ENCODE peak calls at places on chromosomes 11 and 22, in nine cellular contexts. J, Q, Z, L, K, P, Y, D and B are unnamed samples.

GRCh38 chr11:128235958-128236357 is 351.4 kb downstream of the ETS1 start:
- DNase-seq in J (no peak), Q (no peak), Z (no peak), L (peak), K (no peak), P (no peak), Y (no peak), D (no peak), B (no peak)

GRCh38 chr11:110955797-110956196 is 243.6 kb upstream of the ARHGAP20 start:
- DNase-seq in J (no peak), Q (no peak), Z (no peak), L (no peak), K (no peak), P (no peak), Y (no peak), D (no peak), B (no peak)

GRCh38 chr11:60912223-60912850 is 1.6 kb upstream of the TMEM109 start:
- DNase-seq in J (no peak), Q (no peak), Z (no peak), L (no peak), K (no peak), P (no peak), Y (no peak), D (no peak), B (no peak)

GRCh38 chr11:62856333-62856910 is 17.0 kb upstream of the WDR74 start:
- DNase-seq in J (no peak), Q (no peak), Z (peak), L (no peak), K (no peak), P (no peak), Y (no peak), D (no peak), B (no peak)

GRCh38 chr11:36389006-36389405 is 92.9 kb downstream of the PRR5L start:
- DNase-seq in J (no peak), Q (no peak), Z (no peak), L (no peak), K (no peak), P (no peak), Y (no peak), D (no peak), B (no peak)

GRCh38 chr11:97908354-97908753 is 1112.4 kb upstream of the CNTN5 start:
- DNase-seq in J (no peak), Q (no peak), Z (no peak), L (no peak), K (no peak), P (no peak), Y (no peak), D (no peak), B (no peak)

GRCh38 chr11:66069715-66070603 is at the start of gene PACS1:
- DNase-seq in J (peak), Q (peak), Z (peak), L (peak), K (peak), P (peak), Y (peak), D (peak), B (no peak)

GRCh38 chr11:24556693-24557092 is 59.8 kb downstream of the LUZP2 start:
- DNase-seq in J (no peak), Q (no peak), Z (no peak), L (no peak), K (no peak), P (no peak), Y (no peak), D (no peak), B (no peak)

GRCh38 chr11:10366568-10367331 is 61.9 kb downstream of the ADM start:
- DNase-seq in J (peak), Q (peak), Z (peak), L (peak), K (peak), P (peak), Y (peak), D (peak), B (peak)

GRCh38 chr11:8674859-8675258 is 7.6 kb downstream of the TRIM66 start:
- DNase-seq in J (no peak), Q (no peak), Z (no peak), L (no peak), K (no peak), P (no peak), Y (no peak), D (no peak), B (no peak)

GRCh38 chr22:34878996-34879395 is 187.0 kb upstream of the ISX start:
- DNase-seq in J (no peak), Q (no peak), Z (no peak), L (no peak), K (no peak), P (no peak), Y (no peak), D (no peak), B (no peak)

GRCh38 chr11:11916981-11917399 is 75.2 kb downstream of the USP47 start:
- DNase-seq in J (no peak), Q (no peak), Z (no peak), L (no peak), K (no peak), P (no peak), Y (no peak), D (no peak), B (no peak)

GRCh38 chr11:77065878-77066228 is 918 bp upstream of the CAPN5 start:
- DNase-seq in J (peak), Q (no peak), Z (no peak), L (no peak), K (peak), P (no peak), Y (no peak), D (no peak), B (no peak)

GRCh38 chr22:26470807-26471206 is 12.8 kb downstream of the HPS4 start:
- DNase-seq in J (no peak), Q (no peak), Z (no peak), L (no peak), K (no peak), P (no peak), Y (no peak), D (no peak), B (no peak)

GRCh38 chr11:8062781-8063257 is 18.2 kb upstream of the TUB start:
- DNase-seq in J (peak), Q (no peak), Z (peak), L (no peak), K (no peak), P (no peak), Y (peak), D (peak), B (no peak)

GRCh38 chr22:46055176-46055850 is 78.4 kb upstream of the WNT7B start:
- DNase-seq in J (peak), Q (no peak), Z (peak), L (peak), K (peak), P (no peak), Y (peak), D (no peak), B (no peak)

GRCh38 chr22:23849009-23850006 is 8.4 kb upstream of the SLC2A11 start:
- DNase-seq in J (peak), Q (peak), Z (peak), L (peak), K (peak), P (peak), Y (peak), D (peak), B (peak)

GRCh38 chr11:114683007-114683406 is 4.7 kb downstream of the NXPE2 start:
- DNase-seq in J (no peak), Q (no peak), Z (no peak), L (no peak), K (no peak), P (no peak), Y (no peak), D (no peak), B (no peak)

GRCh38 chr11:43997022-43997665 is 50.6 kb upstream of the ACCSL start:
- DNase-seq in J (no peak), Q (no peak), Z (peak), L (no peak), K (no peak), P (no peak), Y (no peak), D (no peak), B (no peak)

GRCh38 chr11:120801801-120802689 is 221.9 kb upstream of the TBCEL start:
- DNase-seq in J (peak), Q (peak), Z (no peak), L (peak), K (peak), P (peak), Y (peak), D (peak), B (peak)

GRCh38 chr22:50498322-50498861 is 9.1 kb downstream of the LMF2 start:
- DNase-seq in J (no peak), Q (peak), Z (no peak), L (peak), K (peak), P (peak), Y (peak), D (peak), B (peak)

GRCh38 chr11:126457817-126458216 is 102.3 kb downstream of the ST3GAL4 start:
- DNase-seq in J (no peak), Q (no peak), Z (no peak), L (no peak), K (no peak), P (no peak), Y (no peak), D (no peak), B (no peak)

GRCh38 chr22:25448435-25449051 is 115.9 kb upstream of the GRK3 start:
- DNase-seq in J (no peak), Q (no peak), Z (no peak), L (peak), K (no peak), P (peak), Y (no peak), D (no peak), B (no peak)

GRCh38 chr11:71574418-71574817 is 8.3 kb downstream of the KRTAP5-11 start:
- DNase-seq in J (no peak), Q (no peak), Z (no peak), L (no peak), K (no peak), P (no peak), Y (no peak), D (no peak), B (no peak)

GRCh38 chr11:3381794-3382193 is 2.8 kb upstream of the ZNF195 start:
- DNase-seq in J (no peak), Q (no peak), Z (no peak), L (no peak), K (no peak), P (no peak), Y (no peak), D (no peak), B (no peak)
- H3K4me3 ChIP-seq in J (no peak), Q (no peak), Z (no peak), L (no peak), K (no peak), P (peak), Y (peak), D (peak), B (no peak)

GRCh38 chr11:122655527-122656072 is at the start of gene UBASH3B:
- DNase-seq in J (peak), Q (peak), Z (peak), L (peak), K (peak), P (peak), Y (peak), D (peak), B (peak)
- TF ChIP-seq POLR2AphosphoS5 in J (no peak), Q (no peak), Z (peak), L (peak), K (no peak), P (no peak), Y (peak), D (no peak), B (peak)

GRCh38 chr11:122193457-122193856 is 77.4 kb upstream of the BLID start:
- DNase-seq in J (no peak), Q (no peak), Z (no peak), L (no peak), K (no peak), P (no peak), Y (no peak), D (no peak), B (no peak)
- H3K27ac ChIP-seq in J (no peak), Q (no peak), Z (no peak), L (peak), K (no peak), P (no peak), Y (peak), D (no peak), B (peak)

GRCh38 chr11:96280444-96280843 is 62.6 kb downstream of the MAML2 start:
- DNase-seq in J (no peak), Q (no peak), Z (no peak), L (no peak), K (no peak), P (no peak), Y (no peak), D (no peak), B (no peak)
- H3K4me3 ChIP-seq in J (no peak), Q (no peak), Z (no peak), L (no peak), K (no peak), P (no peak), Y (no peak), D (no peak), B (no peak)

GRCh38 chr22:32969502-32969901 is 88.7 kb downstream of the SYN3 start:
- DNase-seq in J (no peak), Q (no peak), Z (no peak), L (no peak), K (no peak), P (no peak), Y (no peak), D (no peak), B (no peak)

GRCh38 chr22:32964411-32965057 is 93.6 kb downstream of the SYN3 start:
- DNase-seq in J (no peak), Q (no peak), Z (no peak), L (no peak), K (no peak), P (no peak), Y (no peak), D (no peak), B (no peak)

GRCh38 chr22:32971252-32971651 is 86.9 kb downstream of the SYN3 start:
- DNase-seq in J (no peak), Q (no peak), Z (no peak), L (no peak), K (no peak), P (no peak), Y (no peak), D (no peak), B (no peak)

DNA sequence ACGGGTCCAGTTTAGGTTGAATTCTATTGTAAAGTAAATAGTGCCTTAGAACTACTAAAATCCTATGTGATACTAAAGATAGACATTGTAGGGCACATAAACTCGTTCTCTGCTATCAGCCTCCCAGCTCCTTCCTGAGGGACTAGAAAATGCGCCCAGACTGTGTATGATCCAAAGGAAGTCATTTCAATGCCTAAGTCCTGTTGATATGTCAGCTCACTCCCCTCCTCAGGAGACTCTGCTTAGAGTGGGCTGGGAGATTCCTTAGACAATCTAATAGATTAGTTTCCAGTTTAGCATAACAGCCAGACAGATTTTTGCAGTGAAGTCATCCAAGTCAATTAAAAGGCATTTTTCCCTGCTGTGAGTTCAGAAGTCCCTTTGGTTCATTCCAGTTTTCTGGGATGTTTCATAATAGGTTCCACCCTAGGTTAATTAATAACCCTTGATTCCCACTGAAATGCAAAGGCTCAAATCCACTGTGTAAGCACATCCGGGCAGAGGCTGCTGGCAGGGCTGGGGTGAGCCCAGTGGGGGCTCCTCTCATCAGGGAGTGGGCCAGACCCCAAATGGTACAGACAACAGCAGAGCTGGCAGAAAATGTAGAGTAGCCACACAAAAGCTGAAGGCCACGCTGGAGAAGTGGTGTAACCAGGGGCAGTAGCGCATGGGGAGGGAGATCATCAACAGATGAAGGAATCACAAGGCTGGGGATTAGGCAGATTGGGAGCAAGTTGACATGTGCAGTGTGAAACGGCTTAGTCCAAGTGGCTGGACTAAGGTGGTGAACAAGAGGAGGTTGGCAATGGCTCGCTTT is 90.7 kb downstream of the SYN3 start:
- DNase-seq in J (no peak), Q (no peak), Z (no peak), L (no peak), K (no peak), P (no peak), Y (no peak), D (no peak), B (no peak)
- TF ChIP-seq POLR2AphosphoS5 in J (no peak), Q (no peak), Z (no peak), L (no peak), K (no peak), P (no peak), Y (no peak), D (no peak), B (no peak)

GRCh38 chr22:40257979-40258378 is 80.3 kb downstream of the TNRC6B start:
- DNase-seq in J (no peak), Q (no peak), Z (no peak), L (no peak), K (no peak), P (no peak), Y (no peak), D (no peak), B (no peak)

GRCh38 chr22:40263191-40263590 is 83.1 kb upstream of the ADSL start:
- DNase-seq in J (no peak), Q (no peak), Z (peak), L (peak), K (no peak), P (peak), Y (peak), D (no peak), B (no peak)

GRCh38 chr22:40256501-40256900 is 78.8 kb downstream of the TNRC6B start:
- DNase-seq in J (no peak), Q (no peak), Z (no peak), L (no peak), K (no peak), P (no peak), Y (no peak), D (no peak), B (no peak)

GRCh38 chr22:40261783-40262182 is 84.1 kb downstream of the TNRC6B start:
- DNase-seq in J (no peak), Q (no peak), Z (no peak), L (no peak), K (no peak), P (no peak), Y (no peak), D (no peak), B (no peak)

DNA sequence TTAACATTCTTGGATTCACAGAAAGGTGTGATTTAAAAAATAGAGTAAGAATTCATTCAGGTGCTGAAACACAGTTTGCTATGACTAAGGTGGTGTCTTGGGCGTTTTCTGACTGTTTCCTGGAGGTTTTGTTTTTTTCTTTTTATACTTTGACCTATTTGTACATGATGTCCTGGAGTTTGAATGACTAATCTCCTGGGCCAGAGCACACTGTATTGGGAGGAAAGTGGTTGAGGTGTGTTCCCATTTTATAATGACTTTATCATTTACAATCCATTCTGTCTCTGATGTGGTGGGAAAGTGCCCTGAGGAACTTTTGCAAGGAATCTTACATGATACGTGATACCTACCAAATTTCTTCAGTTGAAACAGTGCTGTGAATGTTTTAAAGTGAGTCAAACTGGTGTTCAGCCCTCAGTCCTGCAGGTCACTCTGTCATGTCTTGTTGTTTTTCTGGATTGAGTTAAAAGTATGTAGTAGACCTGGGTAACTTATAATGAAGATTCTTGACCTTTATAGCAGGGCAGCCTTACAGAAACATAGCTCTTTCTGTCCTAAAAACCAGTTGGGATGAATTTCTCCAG is 80.8 kb downstream of the TNRC6B start:
- DNase-seq in J (no peak), Q (no peak), Z (no peak), L (peak), K (no peak), P (no peak), Y (no peak), D (no peak), B (peak)
- H3K27ac ChIP-seq in J (peak), Q (no peak), Z (peak), L (no peak), K (peak), P (no peak), Y (peak), D (no peak), B (peak)

DNA sequence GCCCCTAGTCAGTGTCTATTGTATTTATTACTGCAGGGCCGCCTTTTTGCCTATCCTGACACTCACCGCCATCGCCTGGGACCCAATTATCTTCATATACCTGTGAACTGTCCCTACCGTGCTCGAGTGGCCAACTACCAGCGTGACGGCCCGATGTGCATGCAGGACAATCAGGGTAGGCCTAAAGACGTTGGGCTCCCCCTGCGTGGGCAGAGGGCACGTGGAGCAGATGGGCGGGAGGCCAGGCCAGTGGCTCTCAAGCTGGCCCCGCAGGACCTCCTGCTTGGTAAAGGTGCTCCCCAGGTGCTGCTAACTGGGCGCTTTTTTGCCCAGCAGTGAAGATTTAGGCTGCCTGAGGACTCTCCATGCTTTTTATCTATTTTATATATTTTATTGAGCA is 22.5 kb downstream of the CAT start:
- DNase-seq in J (no peak), Q (no peak), Z (no peak), L (no peak), K (no peak), P (no peak), Y (no peak), D (no peak), B (no peak)
- H3K4me3 ChIP-seq in J (no peak), Q (no peak), Z (no peak), L (no peak), K (no peak), P (no peak), Y (no peak), D (no peak), B (no peak)

GRCh38 chr22:19940536-19941364 is 822 bp upstream of the COMT start:
- DNase-seq in J (no peak), Q (no peak), Z (no peak), L (no peak), K (no peak), P (peak), Y (no peak), D (no peak), B (no peak)

GRCh38 chr22:19941365-19942070 is at the start of the genes COMT and TXNRD2:
- DNase-seq in J (peak), Q (peak), Z (peak), L (peak), K (peak), P (peak), Y (peak), D (no peak), B (no peak)

GRCh38 chr22:19942071-19942885 is 660 bp upstream of the TXNRD2 start:
- DNase-seq in J (no peak), Q (peak), Z (no peak), L (peak), K (no peak), P (peak), Y (no peak), D (no peak), B (no peak)

GRCh38 chr22:19943665-19944026 is 2.0 kb upstream of the TXNRD2 start:
- DNase-seq in J (no peak), Q (peak), Z (no peak), L (no peak), K (no peak), P (no peak), Y (no peak), D (no peak), B (no peak)

DNA sequence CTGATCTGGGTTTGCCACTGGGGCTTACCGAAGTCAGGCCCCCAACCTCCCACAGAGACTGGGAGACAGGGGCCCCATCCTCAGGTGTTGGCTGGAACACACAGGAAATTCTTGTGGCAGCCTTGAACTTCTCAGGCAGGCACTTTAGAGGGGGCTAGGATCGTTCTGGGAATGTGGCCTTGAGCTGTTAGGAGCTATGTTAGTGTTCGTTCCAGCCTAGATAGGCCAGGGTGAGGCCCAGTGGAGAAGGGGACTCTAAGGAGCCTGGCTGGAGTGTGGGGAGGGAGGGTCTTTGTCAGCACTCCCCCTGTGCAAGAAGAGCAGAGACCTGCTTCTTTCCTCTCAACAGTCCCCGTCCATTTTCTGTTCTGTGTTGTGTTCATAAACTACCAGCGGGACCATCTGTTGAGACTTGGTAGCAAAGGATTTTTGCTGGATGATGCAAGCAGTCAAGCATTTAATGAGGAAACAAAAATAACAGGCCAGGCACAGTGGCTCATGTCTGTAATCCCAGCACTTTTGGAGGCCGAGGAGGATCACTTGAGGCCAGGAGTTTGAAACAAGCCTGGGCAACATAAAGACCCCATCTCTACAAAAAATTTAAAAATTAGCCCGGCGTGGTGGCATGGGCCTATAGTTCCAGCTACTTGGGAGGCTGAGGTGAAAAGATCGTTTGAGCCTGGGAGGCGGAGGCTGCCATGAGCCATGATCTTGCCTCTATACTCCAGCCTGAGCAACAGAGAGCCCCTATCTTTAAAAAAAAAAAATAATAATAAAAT is 1.5 kb upstream of the TXNRD2 start:
- DNase-seq in J (no peak), Q (peak), Z (no peak), L (peak), K (no peak), P (no peak), Y (no peak), D (no peak), B (no peak)
- TF ChIP-seq POLR2AphosphoS5 in J (no peak), Q (peak), Z (no peak), L (no peak), K (peak), P (no peak), Y (peak), D (no peak), B (peak)